ENCODE peak calls at places on chromosomes 6 and 20, in four cellular contexts. One of them, this sample, is unnamed.
A peak's percentile ranks its signal among the peaks of the same experiment; 100 is the strongest.

GRCh38 chr6:50822078-50822476 is 3.4 kb downstream of the TFAP2B start:
- DNase-seq in HCT116: no peak
- DNase-seq in MM.1S: no peak
- DNase-seq in mammary epithelial cell: peak; percentile 26
- DNase-seq in this sample: no peak

GRCh38 chr6:162363757-162364156 is 363.8 kb downstream of the PRKN start:
- DNase-seq in MM.1S: no peak
- DNase-seq in HCT116: no peak
- DNase-seq in mammary epithelial cell: no peak
- DNase-seq in this sample: no peak

GRCh38 chr6:163457637-163458561 is 43.4 kb downstream of the QKI start:
- DNase-seq in mammary epithelial cell: peak; percentile 79
- DNase-seq in MM.1S: no peak
- DNase-seq in HCT116: no peak
- DNase-seq in this sample: no peak

GRCh38 chr20:40683221-40683893 is 5.7 kb downstream of the MAFB start:
- DNase-seq in MM.1S: no peak
- DNase-seq in mammary epithelial cell: peak; percentile 6
- DNase-seq in HCT116: no peak
- DNase-seq in this sample: no peak

GRCh38 chr6:163147988-163148387 is 266.5 kb upstream of the QKI start:
- DNase-seq in MM.1S: no peak
- DNase-seq in mammary epithelial cell: no peak
- DNase-seq in HCT116: no peak
- DNase-seq in this sample: no peak

GRCh38 chr6:127096167-127096566 is 22.3 kb upstream of the RSPO3 start:
- DNase-seq in MM.1S: no peak
- DNase-seq in HCT116: no peak
- DNase-seq in mammary epithelial cell: no peak
- DNase-seq in this sample: no peak

GRCh38 chr6:14542670-14543366 is 425.2 kb downstream of the CD83 start:
- DNase-seq in MM.1S: no peak
- DNase-seq in HCT116: peak; percentile 29
- DNase-seq in mammary epithelial cell: peak; percentile 77
- DNase-seq in this sample: no peak

GRCh38 chr6:37557645-37558114 is 58.0 kb upstream of the CCDC167 start:
- DNase-seq in mammary epithelial cell: peak; percentile 10
- DNase-seq in HCT116: no peak
- DNase-seq in MM.1S: no peak
- DNase-seq in this sample: no peak

GRCh38 chr20:53161473-53161872 is 189.3 kb downstream of the TSHZ2 start:
- DNase-seq in mammary epithelial cell: peak; percentile 71
- DNase-seq in HCT116: no peak
- DNase-seq in MM.1S: no peak
- DNase-seq in this sample: no peak

GRCh38 chr6:168964138-168964892 is 289.3 kb downstream of the THBS2 start:
- DNase-seq in HCT116: no peak
- DNase-seq in mammary epithelial cell: no peak
- DNase-seq in MM.1S: no peak
- DNase-seq in this sample: no peak

GRCh38 chr20:36391955-36392354 is 85.8 kb downstream of the DLGAP4 start:
- DNase-seq in MM.1S: no peak
- DNase-seq in HCT116: no peak
- DNase-seq in mammary epithelial cell: no peak
- DNase-seq in this sample: no peak

GRCh38 chr20:16488086-16488485 is 85.2 kb downstream of the KIF16B start:
- DNase-seq in HCT116: no peak
- DNase-seq in MM.1S: no peak
- DNase-seq in mammary epithelial cell: no peak
- DNase-seq in this sample: no peak

GRCh38 chr20:50561379-50562078 is 51.3 kb downstream of the PTPN1 start:
- DNase-seq in HCT116: peak; percentile 95
- DNase-seq in mammary epithelial cell: peak; percentile 85
- DNase-seq in MM.1S: no peak
- DNase-seq in this sample: no peak

GRCh38 chr6:103236923-103237322 is 1622.8 kb downstream of the HACE1 start:
- DNase-seq in MM.1S: no peak
- DNase-seq in HCT116: no peak
- DNase-seq in mammary epithelial cell: no peak
- DNase-seq in this sample: no peak

GRCh38 chr20:48019496-48019895 is 234.2 kb upstream of the SULF2 start:
- DNase-seq in MM.1S: no peak
- DNase-seq in HCT116: no peak
- DNase-seq in mammary epithelial cell: no peak
- DNase-seq in this sample: no peak

GRCh38 chr6:121516331-121516730 is 80.9 kb downstream of the GJA1 start:
- DNase-seq in mammary epithelial cell: peak; percentile 36
- DNase-seq in HCT116: no peak
- DNase-seq in MM.1S: no peak
- DNase-seq in this sample: no peak

GRCh38 chr6:31898200-31899011 is 908 bp upstream of the EHMT2 start:
- DNase-seq in MM.1S: peak; percentile 77
- DNase-seq in mammary epithelial cell: peak; percentile 61
- DNase-seq in HCT116: peak; percentile 60
- DNase-seq in this sample: peak; percentile 63

GRCh38 chr6:1251198-1252155 is 60.4 kb upstream of the FOXQ1 start:
- DNase-seq in mammary epithelial cell: no peak
- DNase-seq in MM.1S: no peak
- DNase-seq in HCT116: no peak
- DNase-seq in this sample: peak; percentile 57

GRCh38 chr6:41600499-41601247 is 37.6 kb upstream of the MDFI start:
- DNase-seq in MM.1S: no peak
- DNase-seq in HCT116: no peak
- DNase-seq in mammary epithelial cell: no peak
- DNase-seq in this sample: no peak

GRCh38 chr20:62931464-62931863 is 5.2 kb upstream of the DIDO1 start:
- DNase-seq in HCT116: no peak
- DNase-seq in MM.1S: no peak
- DNase-seq in mammary epithelial cell: no peak
- DNase-seq in this sample: no peak

GRCh38 chr6:25387483-25387882 is 108.3 kb downstream of the CARMIL1 start:
- DNase-seq in MM.1S: peak; percentile 49
- DNase-seq in HCT116: no peak
- DNase-seq in mammary epithelial cell: no peak
- DNase-seq in this sample: no peak

GRCh38 chr6:112906737-112907136 is 559.6 kb downstream of the RFPL4B start:
- DNase-seq in MM.1S: no peak
- DNase-seq in HCT116: no peak
- DNase-seq in mammary epithelial cell: no peak
- DNase-seq in this sample: no peak
- H3K9ac ChIP-seq in MM.1S: no peak overlapping the region
- H3K9ac ChIP-seq in HCT116: no peak overlapping the region
- H3K9ac ChIP-seq in mammary epithelial cell: no peak overlapping the region
- H3K9ac ChIP-seq in this sample: no peak overlapping the region

GRCh38 chr20:24378651-24379050 is 90.8 kb upstream of the SYNDIG1 start:
- DNase-seq in mammary epithelial cell: no peak
- DNase-seq in MM.1S: no peak
- DNase-seq in HCT116: no peak
- DNase-seq in this sample: no peak

GRCh38 chr20:24381886-24382285 is 87.5 kb upstream of the SYNDIG1 start:
- DNase-seq in MM.1S: no peak
- DNase-seq in HCT116: no peak
- DNase-seq in mammary epithelial cell: no peak
- DNase-seq in this sample: no peak

GRCh38 chr20:24379116-24379927 is 90.1 kb upstream of the SYNDIG1 start:
- DNase-seq in MM.1S: no peak
- DNase-seq in HCT116: no peak
- DNase-seq in mammary epithelial cell: peak; percentile 28
- DNase-seq in this sample: no peak

GRCh38 chr20:24370911-24371695 is 98.3 kb upstream of the SYNDIG1 start:
- DNase-seq in mammary epithelial cell: no peak
- DNase-seq in HCT116: no peak
- DNase-seq in MM.1S: no peak
- DNase-seq in this sample: no peak

DNA sequence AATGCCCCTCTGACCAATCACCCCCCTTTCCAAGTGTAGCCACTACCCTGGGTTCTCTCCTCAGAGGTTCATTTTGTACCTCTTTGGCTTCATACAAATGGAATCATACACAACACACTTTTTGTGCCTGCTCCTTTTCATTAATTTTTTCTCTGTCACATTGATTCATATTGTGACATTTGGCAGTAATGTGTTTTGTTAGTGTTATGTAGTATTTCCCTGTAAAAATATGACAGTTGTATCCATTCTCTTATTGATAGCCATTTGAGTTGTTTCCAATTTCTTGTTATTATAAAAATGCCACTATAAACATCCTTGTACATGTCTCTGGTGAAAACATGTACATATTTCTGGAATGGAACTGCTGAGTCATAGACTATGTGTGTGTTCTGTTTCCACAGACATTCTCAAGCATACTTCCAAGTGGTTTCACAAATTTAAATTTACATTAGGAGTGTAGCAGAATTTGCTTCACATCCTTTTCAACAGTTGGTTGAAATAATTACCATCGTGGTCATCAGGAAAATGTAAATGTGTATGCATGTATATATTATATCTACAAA is 92.8 kb upstream of the SYNDIG1 start:
- DNase-seq in HCT116: no peak
- DNase-seq in MM.1S: no peak
- DNase-seq in mammary epithelial cell: peak; percentile 33
- DNase-seq in this sample: no peak
- TF ChIP-seq CTCF in HCT116: no peak
- TF ChIP-seq CTCF in MM.1S: no peak
- TF ChIP-seq CTCF in mammary epithelial cell: no peak
- TF ChIP-seq CTCF in this sample: no peak

GRCh38 chr6:158709809-158710208 is 60.0 kb downstream of the SYTL3 start:
- DNase-seq in mammary epithelial cell: no peak
- DNase-seq in HCT116: no peak
- DNase-seq in MM.1S: no peak
- DNase-seq in this sample: no peak
- H3K9ac ChIP-seq in mammary epithelial cell: no peak overlapping the region
- H3K9ac ChIP-seq in HCT116: peak overlapping the region; percentile 11
- H3K9ac ChIP-seq in MM.1S: no peak overlapping the region
- H3K9ac ChIP-seq in this sample: no peak overlapping the region

DNA sequence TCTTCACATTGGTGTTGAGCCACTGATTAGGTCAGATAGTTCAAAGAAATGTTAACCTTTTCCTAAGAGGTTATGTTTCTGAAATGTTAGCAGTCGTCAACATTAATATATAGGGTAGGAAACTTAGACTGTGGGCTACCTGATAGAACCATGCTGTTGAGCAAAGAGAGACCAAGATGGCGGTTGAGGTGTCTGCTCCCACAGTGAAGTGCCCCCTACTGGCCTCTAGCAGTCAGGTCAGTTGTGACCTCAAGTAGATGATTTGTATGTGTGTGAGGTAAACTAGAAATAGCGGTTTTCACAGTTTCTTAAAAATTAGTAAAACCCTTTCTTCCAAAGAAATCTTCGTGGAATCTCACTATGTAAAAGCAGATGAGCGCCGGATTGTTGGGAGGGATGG is 40.3 kb downstream of the MTHFD1L start:
- DNase-seq in HCT116: no peak
- DNase-seq in mammary epithelial cell: no peak
- DNase-seq in MM.1S: no peak
- DNase-seq in this sample: no peak
- TF ChIP-seq CTCF in HCT116: peak; percentile 68
- TF ChIP-seq CTCF in mammary epithelial cell: peak; percentile 46
- TF ChIP-seq CTCF in MM.1S: peak; percentile 15
- TF ChIP-seq CTCF in this sample: no peak

GRCh38 chr6:55925292-55925691 is 49.9 kb upstream of the BMP5 start:
- DNase-seq in HCT116: peak; percentile 45
- DNase-seq in mammary epithelial cell: peak; percentile 85
- DNase-seq in MM.1S: no peak
- DNase-seq in this sample: no peak
- H3K9ac ChIP-seq in HCT116: no peak overlapping the region
- H3K9ac ChIP-seq in mammary epithelial cell: no peak overlapping the region
- H3K9ac ChIP-seq in MM.1S: no peak overlapping the region
- H3K9ac ChIP-seq in this sample: no peak overlapping the region

DNA sequence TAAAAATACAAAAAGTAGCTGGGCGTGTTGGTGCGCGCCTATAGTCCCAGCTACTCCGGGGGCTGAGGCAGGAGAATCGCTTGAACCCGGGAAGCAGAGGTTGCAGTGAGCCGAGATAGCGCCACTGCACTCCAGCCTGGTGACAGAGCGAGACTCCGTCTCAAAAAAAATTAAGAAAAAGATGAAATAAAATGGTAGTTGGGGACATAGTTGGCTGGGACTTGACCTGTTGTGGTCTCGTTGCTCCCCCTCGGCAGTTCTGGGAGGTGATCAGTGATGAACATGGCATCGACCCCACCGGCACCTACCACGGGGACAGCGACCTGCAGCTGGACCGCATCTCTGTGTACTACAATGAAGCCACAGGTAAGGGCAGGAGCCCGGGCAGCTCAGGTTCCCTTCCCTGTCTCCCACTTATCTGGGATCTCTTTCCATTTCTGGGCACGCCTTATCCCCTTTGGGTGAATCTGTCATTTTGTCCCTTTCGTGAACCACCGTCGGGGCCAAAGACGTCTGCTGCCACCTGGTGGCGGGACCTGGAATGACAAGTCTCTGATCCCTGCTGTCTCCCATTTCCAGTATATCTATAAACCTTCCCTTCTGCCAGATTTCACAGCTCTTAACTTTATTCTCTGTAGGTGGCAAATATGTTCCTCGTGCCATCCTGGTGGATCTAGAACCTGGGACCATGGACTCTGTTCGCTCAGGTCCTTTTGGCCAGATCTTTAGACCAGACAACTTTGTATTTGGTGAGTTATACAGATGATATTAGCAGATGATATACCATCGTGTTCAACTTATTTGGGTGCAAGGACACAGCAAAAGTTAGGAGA is 2.3 kb downstream of the TUBB start:
- DNase-seq in HCT116: peak; percentile 62
- DNase-seq in MM.1S: peak; percentile 77
- DNase-seq in mammary epithelial cell: peak; percentile 73
- DNase-seq in this sample: peak; percentile 89
- TF ChIP-seq CTCF in HCT116: peak; percentile 91
- TF ChIP-seq CTCF in MM.1S: peak; percentile 92
- TF ChIP-seq CTCF in mammary epithelial cell: peak; percentile 93
- TF ChIP-seq CTCF in this sample: peak; percentile 97

GRCh38 chr6:11427827-11428245 is 109.7 kb upstream of the TMEM170B start:
- DNase-seq in HCT116: no peak
- DNase-seq in mammary epithelial cell: no peak
- DNase-seq in MM.1S: no peak
- DNase-seq in this sample: no peak

GRCh38 chr6:11430036-11430435 is 107.5 kb upstream of the TMEM170B start:
- DNase-seq in MM.1S: no peak
- DNase-seq in mammary epithelial cell: no peak
- DNase-seq in HCT116: no peak
- DNase-seq in this sample: no peak

GRCh38 chr6:11428351-11428750 is 109.2 kb upstream of the TMEM170B start:
- DNase-seq in mammary epithelial cell: no peak
- DNase-seq in MM.1S: no peak
- DNase-seq in HCT116: no peak
- DNase-seq in this sample: no peak

GRCh38 chr6:11429577-11429976 is 108.0 kb upstream of the TMEM170B start:
- DNase-seq in MM.1S: no peak
- DNase-seq in HCT116: no peak
- DNase-seq in mammary epithelial cell: no peak
- DNase-seq in this sample: no peak

GRCh38 chr6:11428895-11429294 is 108.7 kb upstream of the TMEM170B start:
- DNase-seq in mammary epithelial cell: no peak
- DNase-seq in HCT116: no peak
- DNase-seq in MM.1S: no peak
- DNase-seq in this sample: no peak
- H3K9ac ChIP-seq in mammary epithelial cell: no peak overlapping the region
- H3K9ac ChIP-seq in HCT116: no peak overlapping the region
- H3K9ac ChIP-seq in MM.1S: no peak overlapping the region
- H3K9ac ChIP-seq in this sample: peak overlapping the region; percentile 26